ENCODE peak calls at places on chromosome X, in nine cellular contexts. D, K, S, F, B, J, A, W and M are unnamed samples.

GRCh38 chrX:115023139-115023538 is 5.7 kb upstream of the IL13RA2 start:
- DNase-seq in K (peak), F (no peak), B (peak), W (peak), D (no peak), S (no peak), J (no peak), A (no peak), M (peak)

GRCh38 chrX:149032449-149032848 is 472.7 kb downstream of the IDS start:
- DNase-seq in W (no peak), K (no peak), B (no peak), F (no peak), J (no peak), D (no peak), A (no peak), S (no peak), M (no peak)

GRCh38 chrX:73400136-73400748 is 46.6 kb upstream of the CDX4 start:
- DNase-seq in W (no peak), D (no peak), S (no peak), K (no peak), B (no peak), A (no peak), J (no peak), F (no peak), M (no peak)

GRCh38 chrX:51568586-51568985 is 50.1 kb downstream of the CENPVL3 start:
- DNase-seq in B (peak), K (peak), W (no peak), S (no peak), D (no peak), F (no peak), A (no peak), J (no peak), M (peak)

GRCh38 chrX:115093206-115093605 is 75.8 kb upstream of the IL13RA2 start:
- DNase-seq in K (peak), B (no peak), A (no peak), W (no peak), J (no peak), S (no peak), D (no peak), F (no peak), M (peak)

GRCh38 chrX:133402042-133402453 is 13.2 kb downstream of the GPC4 start:
- DNase-seq in J (no peak), A (no peak), S (no peak), B (peak), K (peak), W (no peak), D (no peak), F (no peak), M (peak)

GRCh38 chrX:85243761-85244410 is at the start of the genes SATL1 and ZNF711:
- DNase-seq in K (peak), J (peak), D (no peak), W (peak), F (peak), S (peak), A (peak), B (peak), M (peak)

GRCh38 chrX:118945921-118946320 is 28.5 kb upstream of the LONRF3 start:
- DNase-seq in W (no peak), A (no peak), B (no peak), F (no peak), D (no peak), K (no peak), J (no peak), S (no peak), M (no peak)

GRCh38 chrX:96987228-96987627 is 103.5 kb downstream of the RPA4 start:
- DNase-seq in A (no peak), B (peak), K (peak), S (no peak), W (no peak), F (no peak), J (no peak), D (no peak), M (peak)

GRCh38 chrX:123884809-123885408 is 25.1 kb downstream of the XIAP start:
- DNase-seq in A (no peak), W (peak), F (peak), K (peak), B (peak), S (peak), D (no peak), J (no peak), M (peak)

GRCh38 chrX:15915959-15916703 is 61.5 kb upstream of the AP1S2 start:
- DNase-seq in K (no peak), D (no peak), J (no peak), W (no peak), A (no peak), B (peak), F (no peak), S (no peak), M (peak)

GRCh38 chrX:53093748-53094583 is at the start of gene KANTR:
- DNase-seq in J (peak), W (peak), A (peak), B (peak), K (peak), D (peak), F (peak), S (peak), M (peak)

GRCh38 chrX:118181030-118181429 is 64.4 kb upstream of the KLHL13 start:
- DNase-seq in B (no peak), K (no peak), J (no peak), F (no peak), D (no peak), A (no peak), S (no peak), W (peak), M (peak)

GRCh38 chrX:53082773-53083616 is 828 bp downstream of the TSPYL2 start:
- DNase-seq in A (no peak), J (no peak), B (no peak), W (no peak), F (no peak), K (no peak), D (no peak), S (no peak), M (no peak)

GRCh38 chrX:96770315-96770714 is 85.7 kb downstream of the DIAPH2 start:
- DNase-seq in W (no peak), S (no peak), D (no peak), J (no peak), B (peak), K (peak), A (no peak), F (no peak), M (peak)

GRCh38 chrX:67777148-67777547 is 233.3 kb downstream of the AR start:
- DNase-seq in B (no peak), A (no peak), K (no peak), W (no peak), S (no peak), D (no peak), F (no peak), J (no peak), M (no peak)

GRCh38 chrX:71622347-71623104 is 4.2 kb upstream of the CXCR3 start:
- DNase-seq in J (peak), W (peak), F (peak), K (peak), B (peak), A (peak), S (peak), D (no peak), M (peak)

GRCh38 chrX:107448625-107449468 is 605 bp upstream of the FRMPD3 start:
- DNase-seq in S (no peak), K (no peak), F (no peak), W (no peak), J (no peak), A (no peak), B (no peak), D (no peak), M (no peak)

GRCh38 chrX:22969416-22969815 is 30.3 kb upstream of the DDX53 start:
- DNase-seq in D (no peak), A (no peak), B (peak), J (no peak), S (no peak), W (no peak), F (no peak), K (peak), M (peak)

GRCh38 chrX:4850312-4850711 is 1136.9 kb upstream of the PRKX start:
- DNase-seq in B (no peak), J (no peak), S (no peak), D (no peak), A (no peak), K (no peak), F (no peak), W (no peak), M (no peak)

GRCh38 chrX:37967714-37968113 is 38.6 kb upstream of the SYTL5 start:
- DNase-seq in F (no peak), S (no peak), A (no peak), K (no peak), W (no peak), B (no peak), D (no peak), J (no peak), M (no peak)

GRCh38 chrX:15820106-15821073 is 30.1 kb downstream of the ZRSR2 start:
- DNase-seq in K (no peak), S (no peak), B (no peak), D (no peak), W (peak), A (no peak), J (no peak), F (no peak), M (no peak)

GRCh38 chrX:100368167-100368566 is 41.9 kb downstream of the PCDH19 start:
- DNase-seq in D (no peak), S (no peak), J (no peak), K (no peak), B (peak), W (peak), F (no peak), A (no peak), M (peak)

GRCh38 chrX:103417370-103417769 is 41.0 kb downstream of the BEX3 start:
- DNase-seq in D (no peak), W (no peak), F (no peak), S (no peak), B (no peak), K (no peak), A (no peak), J (no peak), M (no peak)

GRCh38 chrX:129230850-129231512 is 292.3 kb downstream of the SMARCA1 start:
- DNase-seq in F (no peak), A (no peak), J (no peak), S (no peak), W (no peak), B (no peak), D (no peak), K (no peak), M (no peak)

GRCh38 chrX:29407357-29407756 is 808.0 kb upstream of the MAGEB2 start:
- DNase-seq in S (no peak), A (no peak), J (no peak), K (no peak), B (no peak), D (no peak), F (no peak), W (no peak), M (no peak)

GRCh38 chrX:8245411-8245810 is 74.3 kb upstream of the VCX2 start:
- DNase-seq in F (no peak), A (no peak), B (no peak), W (no peak), D (no peak), K (no peak), S (no peak), J (no peak), M (no peak)

GRCh38 chrX:129779747-129780146 is at the start of gene SASH3:
- DNase-seq in B (no peak), A (peak), F (peak), J (peak), W (peak), S (peak), D (peak), K (no peak), M (no peak)

GRCh38 chrX:19990225-19990518 is 689 bp downstream of the BCLAF3 start:
- DNase-seq in S (no peak), F (no peak), A (no peak), J (no peak), D (no peak), W (peak), B (peak), K (peak), M (no peak)

GRCh38 chrX:153433161-153433680 is 12.6 kb downstream of the TREX2 start:
- DNase-seq in K (no peak), J (no peak), A (no peak), B (no peak), S (no peak), F (no peak), W (no peak), D (no peak), M (no peak)

GRCh38 chrX:136725446-136726104 is 55.2 kb downstream of the ARHGEF6 start:
- DNase-seq in W (peak), S (no peak), A (no peak), D (no peak), B (peak), F (peak), J (peak), K (peak), M (peak)

GRCh38 chrX:41384041-41384705 is 50.2 kb downstream of the DDX3X start:
- DNase-seq in D (no peak), F (peak), K (peak), S (peak), J (peak), B (peak), W (peak), A (peak), M (peak)

GRCh38 chrX:53440101-53440500 is 5.9 kb upstream of the HSD17B10 start:
- DNase-seq in A (no peak), B (no peak), K (no peak), D (no peak), S (no peak), F (no peak), J (no peak), W (no peak), M (no peak)

GRCh38 chrX:69034451-69034850 is 130.8 kb downstream of the PJA1 start:
- DNase-seq in W (no peak), K (no peak), J (no peak), F (no peak), A (no peak), S (no peak), D (no peak), B (no peak), M (no peak)

GRCh38 chrX:145813081-145813480 is 4.5 kb upstream of the SLITRK2 start:
- DNase-seq in J (no peak), F (no peak), D (no peak), W (no peak), B (no peak), K (no peak), A (no peak), S (no peak), M (no peak)

GRCh38 chrX:26851981-26852380 is 611.2 kb downstream of the PPP4R3C start:
- DNase-seq in J (no peak), K (no peak), S (no peak), A (no peak), D (no peak), W (no peak), B (peak), F (no peak), M (peak)

GRCh38 chrX:15483897-15484296 is 9.2 kb downstream of the PIR start:
- DNase-seq in K (no peak), F (no peak), A (no peak), B (no peak), W (no peak), D (no peak), J (no peak), S (no peak), M (no peak)

GRCh38 chrX:54786972-54787371 is 11.1 kb downstream of the ITIH6 start:
- DNase-seq in S (no peak), A (no peak), F (no peak), J (no peak), B (no peak), W (no peak), D (no peak), K (no peak), M (no peak)

GRCh38 chrX:74925210-74926088 is at the start of gene NEXMIF:
- DNase-seq in K (peak), J (no peak), S (peak), A (peak), W (peak), B (peak), D (no peak), F (no peak), M (peak)

DNA sequence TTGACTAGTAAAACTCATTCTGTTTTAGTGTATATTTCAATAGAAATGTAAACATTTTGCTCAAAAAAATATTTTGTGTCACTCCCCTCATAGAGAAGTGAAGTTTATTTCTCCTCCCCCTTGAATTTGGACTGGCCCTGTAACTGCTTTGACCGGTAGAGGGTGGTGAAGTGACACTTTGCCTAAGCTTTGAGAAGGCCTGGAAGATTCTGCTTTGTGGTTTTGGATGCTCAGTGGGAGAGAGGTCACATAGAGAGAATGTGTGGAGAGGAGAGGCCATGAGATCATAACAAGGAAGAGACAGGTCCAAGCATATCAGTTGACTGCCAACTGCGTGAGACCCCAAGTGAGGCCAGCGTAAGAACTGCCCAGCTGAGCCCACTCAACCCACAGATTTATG is 19.1 kb upstream of the ARX start:
- DNase-seq in D (no peak), A (no peak), J (no peak), F (no peak), K (peak), S (no peak), B (peak), W (no peak), M (peak)
- TF ChIP-seq CTCF in D (no peak), A (no peak), J (no peak), F (no peak), K (peak), S (no peak), B (peak), W (no peak), M (peak)

GRCh38 chrX:39518451-39519212 is 579.1 kb downstream of the BCOR start:
- DNase-seq in W (peak), A (peak), D (no peak), S (no peak), J (peak), F (no peak), K (no peak), B (no peak), M (peak)

GRCh38 chrX:39513836-39514235 is 583.9 kb downstream of the BCOR start:
- DNase-seq in B (no peak), F (no peak), J (no peak), D (no peak), W (peak), S (no peak), K (peak), A (no peak), M (no peak)

GRCh38 chrX:39519566-39520301 is 578.0 kb downstream of the BCOR start:
- DNase-seq in A (peak), K (no peak), D (no peak), F (no peak), S (no peak), W (no peak), J (peak), B (no peak), M (no peak)

GRCh38 chrX:39519213-39519544 is 578.6 kb downstream of the BCOR start:
- DNase-seq in F (no peak), B (peak), S (peak), K (peak), D (no peak), A (no peak), W (peak), J (no peak), M (peak)

GRCh38 chrX:39516399-39516798 is 581.4 kb downstream of the BCOR start:
- DNase-seq in B (no peak), A (no peak), J (no peak), F (no peak), W (no peak), D (no peak), S (no peak), K (no peak), M (no peak)
- H3K4me3 ChIP-seq in B (no peak), A (no peak), J (no peak), F (no peak), W (no peak), D (no peak), S (no peak), K (no peak), M (no peak)

DNA sequence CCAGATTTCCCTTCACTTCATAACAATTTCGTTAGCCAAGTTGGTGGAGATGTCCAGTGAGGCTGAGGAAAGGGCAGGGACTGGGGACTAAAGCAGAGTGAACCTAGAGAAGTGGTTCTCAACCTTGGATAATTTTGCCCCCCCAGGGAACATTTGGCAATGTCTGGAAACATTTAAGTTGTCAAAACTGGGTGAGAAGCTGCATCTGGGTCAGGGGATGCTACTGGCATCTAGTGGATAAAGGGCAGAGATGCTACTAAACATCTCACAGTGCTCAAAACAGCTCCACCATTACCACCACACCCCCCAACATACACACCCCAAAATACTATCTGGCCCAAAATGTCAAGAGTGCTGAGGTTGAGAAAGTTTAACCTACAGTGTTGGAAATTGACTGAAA is 32.0 kb upstream of the FGF16 start:
- DNase-seq in D (no peak), K (no peak), A (no peak), B (no peak), F (no peak), S (no peak), W (no peak), J (no peak), M (peak)
- TF ChIP-seq CTCF in D (no peak), K (no peak), A (peak), B (peak), F (no peak), S (no peak), W (no peak), J (no peak), M (peak)

DNA sequence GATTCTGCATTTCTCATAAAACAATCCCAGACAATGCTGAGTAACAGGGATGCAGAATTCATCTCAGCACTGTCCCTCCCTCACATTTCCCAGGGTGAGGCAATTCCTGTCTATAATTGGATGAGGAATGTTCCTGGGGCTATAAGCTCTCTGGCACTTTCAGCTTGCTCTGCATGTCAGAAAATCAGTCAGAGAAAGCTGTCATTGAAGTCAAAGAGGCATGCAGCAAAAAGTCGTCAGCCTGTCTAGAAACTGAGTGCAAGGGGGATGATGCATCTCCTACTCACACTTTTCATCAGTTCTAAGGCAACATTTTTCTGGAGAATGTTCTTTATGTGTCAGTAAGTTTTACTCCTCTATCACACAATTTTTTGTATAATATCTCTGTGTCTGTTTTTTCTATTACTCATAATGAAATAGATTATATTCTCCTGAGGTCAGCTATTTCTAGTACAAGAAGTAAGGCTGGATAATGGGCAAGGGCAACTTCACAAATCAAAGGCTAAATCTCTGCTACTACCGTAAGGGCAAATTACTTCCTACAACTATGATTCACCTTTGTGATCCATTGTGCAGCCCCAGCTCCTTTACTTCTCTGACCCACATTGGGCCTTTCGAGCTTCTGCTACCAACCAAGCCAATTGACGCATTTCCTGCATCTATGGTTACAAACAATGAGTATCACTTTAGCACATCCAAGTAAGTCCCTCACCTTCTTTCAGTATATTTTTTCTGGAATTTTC is 56.0 kb downstream of the TASL start:
- DNase-seq in B (peak), W (no peak), K (peak), F (no peak), S (no peak), A (no peak), D (no peak), J (no peak), M (peak)
- H3K4me3 ChIP-seq in B (no peak), W (no peak), K (no peak), F (no peak), S (no peak), A (no peak), D (no peak), J (no peak), M (no peak)

GRCh38 chrX:151722241-151722846 is 6.5 kb downstream of the FATE1 start:
- DNase-seq in W (no peak), F (no peak), A (peak), J (no peak), B (peak), K (peak), S (peak), D (no peak), M (no peak)
- TF ChIP-seq CTCF in W (no peak), F (no peak), A (peak), J (peak), B (peak), K (peak), S (peak), D (no peak), M (no peak)